ENCODE peak calls at places on chromosome 20, in seven cellular contexts. R is fibroblast of mammary gland, Y is IMR-90, W is right lobe of liver, N is heart right ventricle, C is neural progenitor cell, E is PC-9. J is an unnamed sample.

GRCh38 chr20:40584128-40584819 is 104.8 kb downstream of the MAFB start:
- DNase-seq in W (no peak), C (no peak), Y (no peak), E (no peak), R (no peak), N (peak), J (no peak)

GRCh38 chr20:52305843-52306242 is 114.3 kb upstream of the ZFP64 start:
- DNase-seq in R (no peak), W (no peak), C (no peak), Y (no peak), N (no peak), E (no peak), J (no peak)

GRCh38 chr20:57118107-57118769 is 148.2 kb downstream of the BMP7 start:
- DNase-seq in Y (no peak), E (no peak), C (no peak), W (no peak), R (no peak), N (no peak), J (no peak)

GRCh38 chr20:38109657-38110524 is 55.2 kb downstream of the TGM2 start:
- DNase-seq in W (no peak), C (no peak), N (peak), E (peak), R (peak), Y (peak), J (peak)

GRCh38 chr20:23243791-23244190 is 106.8 kb upstream of the NXT1 start:
- DNase-seq in N (no peak), R (peak), E (no peak), C (no peak), Y (no peak), W (no peak), J (no peak)

GRCh38 chr20:34300809-34301586 is 2.2 kb downstream of the AHCY start:
- DNase-seq in W (no peak), R (no peak), E (no peak), Y (no peak), N (peak), C (no peak), J (no peak)

GRCh38 chr20:44166008-44166407 is 21.0 kb downstream of the JPH2 start:
- DNase-seq in Y (peak), W (no peak), E (peak), C (no peak), R (peak), N (no peak), J (peak)

GRCh38 chr20:13857304-13857703 is 72.5 kb downstream of the NDUFAF5 start:
- DNase-seq in R (no peak), Y (no peak), W (peak), N (peak), E (no peak), C (no peak), J (no peak)

GRCh38 chr20:42740191-42740870 is 449.4 kb downstream of the PTPRT start:
- DNase-seq in Y (no peak), N (peak), R (no peak), W (no peak), C (no peak), E (no peak), J (no peak)

GRCh38 chr20:37971561-37972127 is 61.6 kb downstream of the TTI1 start:
- DNase-seq in N (no peak), E (no peak), C (no peak), W (no peak), R (no peak), Y (no peak), J (no peak)

GRCh38 chr20:14295238-14295637 is 42.2 kb downstream of the FLRT3 start:
- DNase-seq in N (no peak), C (no peak), E (no peak), W (no peak), R (no peak), Y (no peak), J (no peak)

GRCh38 chr20:35166242-35166830 is 5.5 kb upstream of the PROCR start:
- DNase-seq in N (peak), E (no peak), W (peak), C (no peak), Y (no peak), R (no peak), J (no peak)

GRCh38 chr20:38890497-38890818 is 35.8 kb upstream of the FAM83D start:
- DNase-seq in C (no peak), Y (no peak), E (no peak), N (no peak), W (no peak), R (no peak), J (no peak)

GRCh38 chr20:17225891-17226409 is 890 bp upstream of the PCSK2 start:
- DNase-seq in N (no peak), W (peak), R (no peak), Y (no peak), C (peak), E (no peak), J (no peak)

GRCh38 chr20:10318625-10319024 is 100.0 kb downstream of the SNAP25 start:
- DNase-seq in E (no peak), W (no peak), Y (no peak), N (no peak), R (no peak), C (no peak), J (no peak)

GRCh38 chr20:17684077-17684888 is 2.2 kb upstream of the RRBP1 start:
- DNase-seq in N (no peak), E (no peak), C (no peak), W (no peak), Y (no peak), R (no peak), J (no peak)

GRCh38 chr20:56454754-56455153 is 13.7 kb upstream of the RTF2 start:
- DNase-seq in R (no peak), E (no peak), C (no peak), N (no peak), Y (no peak), W (no peak), J (no peak)

GRCh38 chr20:60037120-60037499 is 78.9 kb downstream of the CDH26 start:
- DNase-seq in C (no peak), E (no peak), N (no peak), R (no peak), W (no peak), Y (peak), J (peak)

GRCh38 chr20:19712737-19713260 is 45.3 kb upstream of the RIN2 start:
- DNase-seq in Y (peak), R (no peak), N (no peak), E (no peak), W (no peak), C (no peak), J (no peak)

DNA sequence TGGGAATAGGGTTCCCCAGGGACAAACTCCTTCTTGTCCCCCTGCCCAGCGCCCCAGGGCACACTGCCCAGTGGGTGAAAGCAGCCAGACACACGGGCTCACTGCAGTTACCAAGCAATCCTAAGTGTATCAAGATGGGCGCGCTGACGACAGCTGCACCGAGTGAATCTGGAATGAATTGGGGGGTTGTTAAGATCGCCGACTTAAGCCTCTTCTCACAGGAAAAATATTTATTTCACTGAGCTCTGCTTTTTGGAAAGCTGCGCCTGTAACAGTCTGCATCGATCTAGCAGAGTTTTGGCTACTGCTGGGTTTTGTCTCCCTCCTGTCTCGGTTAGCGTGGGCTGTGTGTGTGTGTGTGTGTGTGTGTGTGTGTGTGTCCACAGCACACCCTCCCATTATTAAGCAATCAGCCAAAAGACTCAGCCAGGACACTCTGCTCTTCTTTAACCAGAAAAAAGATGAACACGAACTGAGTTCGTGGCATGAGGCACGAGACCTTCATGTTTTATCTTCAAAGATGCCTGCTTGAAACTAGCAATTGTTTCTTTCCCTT is 35.9 kb downstream of the RIPOR3 start:
- DNase-seq in E (no peak), N (peak), C (peak), W (peak), Y (peak), R (peak), J (peak)
- H3K4me3 ChIP-seq in E (no peak), N (no peak), C (no peak), W (no peak), Y (no peak), R (peak), J (peak)

GRCh38 chr20:9172908-9173307 is 104.0 kb downstream of the PLCB4 start:
- DNase-seq in Y (no peak), R (peak), C (no peak), W (no peak), N (no peak), E (no peak), J (peak)
- TF ChIP-seq CTCF in Y (no peak), R (peak), C (peak), W (no peak), N (peak), E (peak), J (peak)

DNA sequence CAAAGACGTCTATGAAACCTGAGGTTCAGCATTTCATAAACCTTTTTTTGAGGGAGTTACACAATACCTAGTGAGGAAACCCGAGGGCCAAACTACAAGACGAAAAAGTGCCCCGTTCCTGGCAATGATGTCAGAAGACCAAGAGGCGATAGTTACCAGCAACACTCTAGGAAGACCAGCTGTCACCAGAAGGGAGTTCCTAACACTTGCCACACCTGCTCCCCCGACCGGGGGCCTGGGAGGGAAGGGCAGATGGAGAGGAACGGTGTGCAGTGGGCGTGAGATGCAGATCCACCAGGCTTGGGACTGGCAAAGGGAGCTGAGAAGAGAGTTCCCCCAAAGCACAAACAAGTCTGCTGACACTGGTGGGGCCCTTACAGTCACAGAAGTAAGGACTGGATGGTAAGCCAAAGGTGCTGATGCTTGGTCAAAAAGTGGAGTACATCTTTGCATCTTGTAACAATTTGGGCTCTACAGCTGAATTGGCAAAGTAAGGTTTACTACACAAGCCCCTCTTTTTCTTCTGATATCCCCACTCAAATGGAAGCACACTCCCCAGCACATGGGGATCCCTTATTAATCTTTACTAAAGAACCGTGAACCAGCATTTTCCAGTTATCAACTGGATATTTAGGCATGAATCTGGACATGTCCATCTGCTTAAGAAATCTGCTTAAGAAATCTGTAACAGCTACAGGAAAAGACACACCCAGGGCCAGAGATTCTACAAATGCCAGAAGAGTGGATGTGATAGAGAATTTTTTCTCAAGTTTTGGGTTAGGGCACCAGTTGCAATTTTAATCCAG is 38.5 kb downstream of the PANK2 start:
- DNase-seq in R (peak), E (no peak), N (no peak), W (no peak), C (peak), Y (peak), J (no peak)
- H3K4me3 ChIP-seq in R (no peak), E (no peak), N (no peak), W (no peak), C (no peak), Y (no peak), J (no peak)

DNA sequence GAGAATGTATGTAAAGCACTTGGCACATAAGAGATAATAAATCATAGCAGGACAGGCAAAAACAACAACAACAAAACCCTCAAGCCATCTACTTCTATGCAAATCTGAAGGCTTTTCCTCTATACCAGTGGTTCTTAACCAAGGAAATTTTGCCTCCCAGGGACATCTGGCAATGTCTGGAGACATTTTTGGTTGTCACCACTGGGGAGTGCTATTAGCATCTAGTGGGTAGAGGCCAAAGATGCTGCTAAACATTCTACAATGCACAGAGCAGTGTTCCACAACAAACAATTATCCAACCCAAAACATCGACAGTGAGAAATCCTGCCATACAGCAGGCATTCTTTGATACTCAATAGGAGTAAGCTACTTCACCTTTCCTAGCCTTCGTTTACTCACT is 28.2 kb downstream of the NDRG3 start:
- DNase-seq in N (no peak), C (peak), W (no peak), E (no peak), Y (no peak), R (peak), J (no peak)
- TF ChIP-seq CTCF in N (peak), C (peak), W (peak), E (peak), Y (peak), R (peak), J (peak)

DNA sequence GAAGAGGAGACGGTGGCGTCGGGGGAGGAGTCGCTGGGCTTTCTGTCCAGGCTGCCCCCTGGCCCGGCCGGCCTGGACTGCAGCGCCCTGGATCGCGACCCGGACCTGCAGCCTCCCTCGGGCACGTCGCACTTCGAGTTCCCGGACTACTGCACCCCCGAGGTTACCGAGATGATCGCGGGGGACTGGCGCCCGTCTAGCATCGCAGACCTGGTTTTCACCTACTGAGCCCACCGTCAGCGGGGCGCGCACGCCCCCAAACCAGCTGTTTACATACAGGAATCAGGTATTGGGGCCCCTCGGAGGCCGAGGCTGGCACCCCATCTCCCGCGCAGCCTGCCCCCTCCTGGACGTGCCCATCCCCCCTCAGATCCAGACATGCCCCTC is 1.3 kb downstream of the SOX12 start:
- DNase-seq in N (no peak), Y (no peak), E (no peak), W (peak), R (no peak), C (peak), J (no peak)
- H3K4me3 ChIP-seq in N (peak), Y (peak), E (peak), W (peak), R (peak), C (peak), J (peak)

DNA sequence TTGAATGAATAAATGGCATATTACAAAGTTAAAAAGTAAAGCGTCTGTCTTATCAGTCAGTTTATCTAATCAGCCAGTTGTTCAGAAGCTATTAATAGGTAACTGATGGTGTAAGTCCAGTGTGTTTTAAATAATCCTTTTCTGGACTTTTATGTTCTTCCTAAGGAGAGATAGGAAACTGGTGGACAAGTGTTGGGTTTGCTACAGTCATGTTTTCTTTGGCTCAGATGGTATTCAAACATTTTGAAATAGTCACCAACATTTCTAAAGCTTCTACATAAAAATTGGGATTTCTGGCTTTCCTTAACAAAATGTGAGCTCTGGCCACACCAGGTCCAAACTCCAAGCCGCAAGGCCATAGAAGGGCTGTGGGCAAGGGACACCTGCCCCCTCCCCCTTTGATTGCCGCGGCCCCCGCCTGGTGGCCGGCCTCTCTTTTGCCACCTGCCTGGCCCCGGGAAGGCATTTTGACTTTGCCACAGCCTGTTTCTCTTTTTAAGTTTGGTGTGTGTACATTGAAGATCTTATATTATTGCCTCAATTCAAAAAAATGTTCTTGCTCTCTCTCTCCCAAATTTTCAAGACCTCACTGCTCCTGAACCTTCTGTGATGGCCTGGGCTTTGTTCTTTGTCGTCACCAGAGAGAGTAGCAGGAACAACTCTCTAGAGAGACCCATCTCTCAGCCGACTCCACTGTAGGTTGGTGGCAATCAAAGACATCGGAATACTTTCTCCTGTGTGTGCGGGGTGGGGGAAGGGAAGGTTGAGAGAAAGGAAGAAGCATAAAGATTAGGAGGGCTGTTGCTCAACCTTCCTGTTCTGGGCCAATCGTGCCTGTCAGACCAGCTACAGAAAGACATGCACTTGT is 84.0 kb upstream of the ZNF217 start:
- DNase-seq in N (peak), E (no peak), C (peak), Y (peak), W (peak), R (no peak), J (no peak)
- TF ChIP-seq CTCF in N (no peak), E (no peak), C (no peak), Y (no peak), W (peak), R (no peak), J (no peak)

GRCh38 chr20:63387917-63388316 is 26.8 kb upstream of the CHRNA4 start:
- DNase-seq in Y (no peak), C (no peak), N (no peak), E (no peak), W (no peak), R (no peak), J (no peak)
- H3K4me3 ChIP-seq in Y (no peak), C (no peak), N (no peak), E (no peak), W (no peak), R (no peak), J (no peak)

DNA sequence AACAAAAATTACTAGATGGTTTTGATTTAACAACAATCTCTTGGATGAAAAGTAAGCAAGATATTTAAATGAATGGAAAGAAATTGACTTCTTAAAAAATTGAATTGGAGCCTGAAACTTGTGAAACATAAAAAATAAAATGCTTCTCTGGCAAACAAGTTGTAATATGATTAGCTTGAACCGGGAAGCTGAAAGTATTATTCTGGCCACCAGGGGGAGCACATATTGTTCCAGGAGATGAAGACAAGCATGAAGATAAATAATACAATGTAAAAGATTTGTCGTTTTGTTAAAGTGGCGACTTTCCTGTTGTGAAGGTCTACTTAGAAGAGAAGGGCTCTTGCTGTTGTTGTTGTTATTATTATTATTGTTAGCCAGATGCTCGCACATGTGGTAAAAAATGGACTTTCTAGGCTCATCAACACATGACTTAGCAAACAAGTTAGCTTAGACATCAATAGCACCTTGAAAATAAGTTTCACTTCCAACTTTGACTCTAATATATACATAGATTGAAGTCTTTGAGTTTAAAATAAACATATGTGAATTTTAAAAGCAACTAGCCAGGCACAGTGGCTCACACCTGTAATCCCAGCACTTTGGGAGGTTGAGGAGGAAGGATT is 14.2 kb downstream of the PAX1 start:
- DNase-seq in C (peak), E (peak), Y (peak), W (no peak), N (peak), R (peak), J (peak)
- TF ChIP-seq CTCF in C (peak), E (peak), Y (peak), W (peak), N (peak), R (peak), J (peak)

GRCh38 chr20:64257107-64257757 is 1.7 kb downstream of the PCMTD2 start:
- DNase-seq in N (no peak), Y (no peak), E (no peak), W (no peak), C (no peak), R (no peak), J (no peak)
- H3K4me3 ChIP-seq in N (no peak), Y (no peak), E (peak), W (no peak), C (peak), R (no peak), J (no peak)

DNA sequence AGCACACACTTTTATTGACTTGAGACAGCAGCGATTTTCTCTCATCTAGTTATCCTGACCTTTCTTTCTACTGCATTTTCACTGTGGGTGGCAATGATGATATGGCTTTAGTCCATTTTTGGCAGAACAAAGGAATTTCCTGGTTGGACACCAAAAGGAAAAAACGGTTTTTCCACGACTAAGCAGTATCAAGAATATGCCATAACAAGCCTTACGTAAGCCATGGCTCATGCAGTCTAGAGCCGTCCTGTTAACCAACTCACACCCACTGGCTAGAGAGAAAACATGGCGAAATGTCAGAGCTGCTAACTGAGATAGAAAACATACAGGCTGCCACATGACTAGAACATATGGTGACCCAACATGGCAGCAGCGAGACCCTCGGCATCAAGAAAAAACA is 726.8 kb downstream of the KIF16B start:
- DNase-seq in C (no peak), Y (no peak), E (no peak), W (no peak), R (peak), N (no peak), J (no peak)
- TF ChIP-seq CTCF in C (no peak), Y (no peak), E (no peak), W (no peak), R (no peak), N (no peak), J (no peak)